ENCODE peak calls at places on chromosomes 4 and X, in five cellular contexts. One of them, this sample, is unnamed.

GRCh38 chr4:144894525-144894924 is 203.5 kb downstream of the ANAPC10 start:
- DNase-seq in astrocyte of the spinal cord: peak
- DNase-seq in SK-N-SH: no peak
- DNase-seq in fibroblast of mammary gland: peak
- DNase-seq in WERI-Rb-1: no peak
- DNase-seq in this sample: no peak

GRCh38 chr4:7698586-7698985 is 241.1 kb downstream of the AFAP1 start:
- DNase-seq in astrocyte of the spinal cord: no peak
- DNase-seq in SK-N-SH: peak
- DNase-seq in fibroblast of mammary gland: peak
- DNase-seq in WERI-Rb-1: no peak
- DNase-seq in this sample: no peak

GRCh38 chr4:104728380-104729122 is 233.9 kb upstream of the CXXC4 start:
- DNase-seq in astrocyte of the spinal cord: peak
- DNase-seq in SK-N-SH: no peak
- DNase-seq in fibroblast of mammary gland: peak
- DNase-seq in WERI-Rb-1: no peak
- DNase-seq in this sample: no peak

GRCh38 chrX:31314921-31315320 is 243.1 kb upstream of the FTHL17 start:
- DNase-seq in astrocyte of the spinal cord: peak
- DNase-seq in SK-N-SH: no peak
- DNase-seq in fibroblast of mammary gland: peak
- DNase-seq in WERI-Rb-1: no peak
- DNase-seq in this sample: no peak

GRCh38 chrX:107827137-107827831 is 1.6 kb downstream of the MID2 start:
- DNase-seq in astrocyte of the spinal cord: no peak
- DNase-seq in SK-N-SH: no peak
- DNase-seq in fibroblast of mammary gland: peak
- DNase-seq in WERI-Rb-1: no peak
- DNase-seq in this sample: no peak

GRCh38 chrX:45591650-45592049 is 391.0 kb upstream of the DIPK2B start:
- DNase-seq in astrocyte of the spinal cord: no peak
- DNase-seq in SK-N-SH: no peak
- DNase-seq in fibroblast of mammary gland: no peak
- DNase-seq in WERI-Rb-1: no peak
- DNase-seq in this sample: no peak

GRCh38 chr4:21991050-21991449 is 42.5 kb upstream of the KCNIP4 start:
- DNase-seq in astrocyte of the spinal cord: peak
- DNase-seq in SK-N-SH: no peak
- DNase-seq in fibroblast of mammary gland: peak
- DNase-seq in WERI-Rb-1: no peak
- DNase-seq in this sample: no peak

GRCh38 chrX:9561199-9561598 is 96.3 kb downstream of the TBL1X start:
- DNase-seq in astrocyte of the spinal cord: no peak
- DNase-seq in SK-N-SH: no peak
- DNase-seq in fibroblast of mammary gland: no peak
- DNase-seq in WERI-Rb-1: no peak
- DNase-seq in this sample: no peak

DNA sequence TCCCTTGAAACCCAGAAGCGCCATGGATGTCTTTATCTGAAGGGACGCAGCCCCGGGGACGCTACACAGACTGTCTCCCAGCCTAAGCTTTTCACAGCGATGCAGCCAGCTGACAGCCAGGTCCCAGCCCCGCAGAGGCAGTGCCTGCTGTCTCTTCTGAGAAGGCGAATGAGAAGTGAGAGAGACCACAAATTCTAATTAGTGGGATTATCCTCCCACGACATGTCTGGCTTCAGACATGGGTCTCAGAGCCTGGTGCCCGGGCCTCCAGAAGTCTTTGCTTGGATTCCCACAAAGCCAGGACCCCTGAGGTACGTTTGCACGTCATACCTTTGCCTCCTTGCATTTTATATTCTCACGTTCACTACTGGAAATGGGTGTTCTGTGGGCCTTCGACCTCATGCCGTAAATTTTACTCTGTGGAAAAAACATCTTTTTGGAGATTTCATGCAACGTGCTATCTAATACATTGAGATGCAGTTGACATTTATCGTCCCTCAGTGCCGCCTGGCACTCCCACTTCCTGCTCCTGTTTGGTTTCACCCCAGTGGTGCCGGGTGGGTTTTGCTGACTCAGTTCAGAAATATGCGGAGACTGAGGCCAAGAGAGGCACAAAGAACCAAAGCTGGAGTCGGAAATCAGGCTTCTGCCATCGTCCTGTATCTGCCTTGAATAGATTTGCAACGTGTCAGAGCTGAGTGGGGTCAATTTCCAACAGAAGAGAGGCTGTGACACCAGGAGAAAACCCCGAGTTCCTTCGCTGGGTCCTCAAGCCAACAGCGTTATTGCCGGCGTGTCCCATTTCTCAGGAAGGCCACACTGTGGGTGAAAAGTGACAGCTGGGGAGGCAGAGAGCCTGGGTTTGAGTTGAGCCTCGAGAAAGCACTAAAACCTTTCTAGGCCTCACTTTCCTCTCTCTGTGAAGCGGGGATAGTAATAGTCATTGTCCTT is 114.4 kb downstream of the STK32B start:
- DNase-seq in astrocyte of the spinal cord: peak
- DNase-seq in SK-N-SH: no peak
- DNase-seq in fibroblast of mammary gland: no peak
- DNase-seq in WERI-Rb-1: peak
- DNase-seq in this sample: no peak
- H3K4me3 ChIP-seq in astrocyte of the spinal cord: no peak
- H3K4me3 ChIP-seq in SK-N-SH: no peak
- H3K4me3 ChIP-seq in fibroblast of mammary gland: no peak
- H3K4me3 ChIP-seq in WERI-Rb-1: peak
- H3K4me3 ChIP-seq in this sample: no peak

GRCh38 chr4:165361804-165362203 is 17.0 kb upstream of the CPE start:
- DNase-seq in astrocyte of the spinal cord: no peak
- DNase-seq in SK-N-SH: no peak
- DNase-seq in fibroblast of mammary gland: no peak
- DNase-seq in WERI-Rb-1: no peak
- DNase-seq in this sample: no peak

GRCh38 chr4:165360041-165360782 is 18.6 kb upstream of the CPE start:
- DNase-seq in astrocyte of the spinal cord: no peak
- DNase-seq in SK-N-SH: no peak
- DNase-seq in fibroblast of mammary gland: peak
- DNase-seq in WERI-Rb-1: no peak
- DNase-seq in this sample: no peak

GRCh38 chr4:165359501-165359900 is 19.3 kb upstream of the CPE start:
- DNase-seq in astrocyte of the spinal cord: no peak
- DNase-seq in SK-N-SH: no peak
- DNase-seq in fibroblast of mammary gland: peak
- DNase-seq in WERI-Rb-1: no peak
- DNase-seq in this sample: no peak

GRCh38 chr4:165364452-165365080 is 14.2 kb upstream of the CPE start:
- DNase-seq in astrocyte of the spinal cord: no peak
- DNase-seq in SK-N-SH: no peak
- DNase-seq in fibroblast of mammary gland: peak
- DNase-seq in WERI-Rb-1: no peak
- DNase-seq in this sample: no peak

GRCh38 chr4:165360985-165361678 is 17.7 kb upstream of the CPE start:
- DNase-seq in astrocyte of the spinal cord: no peak
- DNase-seq in SK-N-SH: no peak
- DNase-seq in fibroblast of mammary gland: no peak
- DNase-seq in WERI-Rb-1: no peak
- DNase-seq in this sample: no peak
- TF ChIP-seq CTCF in astrocyte of the spinal cord: no peak
- TF ChIP-seq CTCF in SK-N-SH: no peak
- TF ChIP-seq CTCF in fibroblast of mammary gland: no peak
- TF ChIP-seq CTCF in WERI-Rb-1: no peak
- TF ChIP-seq CTCF in this sample: no peak

GRCh38 chrX:22855693-22856092 is 144.1 kb upstream of the DDX53 start:
- DNase-seq in astrocyte of the spinal cord: no peak
- DNase-seq in SK-N-SH: no peak
- DNase-seq in fibroblast of mammary gland: no peak
- DNase-seq in WERI-Rb-1: no peak
- DNase-seq in this sample: no peak
- H3K4me3 ChIP-seq in astrocyte of the spinal cord: no peak
- H3K4me3 ChIP-seq in SK-N-SH: no peak
- H3K4me3 ChIP-seq in fibroblast of mammary gland: no peak
- H3K4me3 ChIP-seq in WERI-Rb-1: no peak
- H3K4me3 ChIP-seq in this sample: no peak

DNA sequence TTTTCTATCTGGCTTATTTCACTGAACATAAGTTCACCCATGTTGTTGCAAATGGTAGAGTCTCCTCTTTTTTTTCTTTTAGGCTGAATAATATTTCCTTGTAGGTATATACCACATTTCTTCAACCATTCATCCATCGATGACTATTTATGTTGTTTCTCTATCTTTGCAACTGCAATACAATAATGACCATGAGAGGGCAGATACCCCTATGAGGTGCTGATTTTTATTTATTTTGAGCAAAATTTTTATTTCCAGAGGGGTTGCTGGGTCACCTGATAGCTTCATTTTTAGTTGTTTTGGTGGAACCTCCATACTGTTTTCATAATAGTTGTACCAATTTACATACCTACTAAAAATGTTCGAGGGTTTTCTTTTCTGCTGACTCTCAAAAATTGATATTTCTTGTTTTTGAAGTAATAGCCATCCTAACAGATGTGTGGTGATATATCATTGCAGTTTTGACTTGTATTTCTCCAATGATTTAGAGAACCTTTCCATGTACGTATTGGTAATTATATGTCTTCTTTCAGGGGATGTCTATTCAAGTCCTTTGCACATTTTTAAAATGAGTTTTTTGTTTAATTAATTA is 1697.0 kb downstream of the PCDH7 start:
- DNase-seq in astrocyte of the spinal cord: no peak
- DNase-seq in SK-N-SH: no peak
- DNase-seq in fibroblast of mammary gland: no peak
- DNase-seq in WERI-Rb-1: no peak
- DNase-seq in this sample: no peak
- TF ChIP-seq CTCF in astrocyte of the spinal cord: peak
- TF ChIP-seq CTCF in SK-N-SH: peak
- TF ChIP-seq CTCF in fibroblast of mammary gland: peak
- TF ChIP-seq CTCF in WERI-Rb-1: peak
- TF ChIP-seq CTCF in this sample: no peak

GRCh38 chrX:72080800-72081199 is 50.9 kb downstream of the RTL5 start:
- DNase-seq in astrocyte of the spinal cord: no peak
- DNase-seq in SK-N-SH: no peak
- DNase-seq in fibroblast of mammary gland: no peak
- DNase-seq in WERI-Rb-1: no peak
- DNase-seq in this sample: no peak

GRCh38 chrX:72079607-72080006 is 52.1 kb downstream of the RTL5 start:
- DNase-seq in astrocyte of the spinal cord: peak
- DNase-seq in SK-N-SH: no peak
- DNase-seq in fibroblast of mammary gland: no peak
- DNase-seq in WERI-Rb-1: no peak
- DNase-seq in this sample: no peak

GRCh38 chrX:72081605-72082320 is 50.0 kb downstream of the RTL5 start:
- DNase-seq in astrocyte of the spinal cord: no peak
- DNase-seq in SK-N-SH: peak
- DNase-seq in fibroblast of mammary gland: no peak
- DNase-seq in WERI-Rb-1: no peak
- DNase-seq in this sample: no peak

GRCh38 chrX:72078411-72078810 is 53.3 kb downstream of the RTL5 start:
- DNase-seq in astrocyte of the spinal cord: no peak
- DNase-seq in SK-N-SH: no peak
- DNase-seq in fibroblast of mammary gland: no peak
- DNase-seq in WERI-Rb-1: no peak
- DNase-seq in this sample: no peak

GRCh38 chrX:72080150-72080549 is 51.6 kb downstream of the RTL5 start:
- DNase-seq in astrocyte of the spinal cord: no peak
- DNase-seq in SK-N-SH: no peak
- DNase-seq in fibroblast of mammary gland: no peak
- DNase-seq in WERI-Rb-1: no peak
- DNase-seq in this sample: no peak
- H3K4me3 ChIP-seq in astrocyte of the spinal cord: no peak
- H3K4me3 ChIP-seq in SK-N-SH: no peak
- H3K4me3 ChIP-seq in fibroblast of mammary gland: no peak
- H3K4me3 ChIP-seq in WERI-Rb-1: no peak
- H3K4me3 ChIP-seq in this sample: no peak

DNA sequence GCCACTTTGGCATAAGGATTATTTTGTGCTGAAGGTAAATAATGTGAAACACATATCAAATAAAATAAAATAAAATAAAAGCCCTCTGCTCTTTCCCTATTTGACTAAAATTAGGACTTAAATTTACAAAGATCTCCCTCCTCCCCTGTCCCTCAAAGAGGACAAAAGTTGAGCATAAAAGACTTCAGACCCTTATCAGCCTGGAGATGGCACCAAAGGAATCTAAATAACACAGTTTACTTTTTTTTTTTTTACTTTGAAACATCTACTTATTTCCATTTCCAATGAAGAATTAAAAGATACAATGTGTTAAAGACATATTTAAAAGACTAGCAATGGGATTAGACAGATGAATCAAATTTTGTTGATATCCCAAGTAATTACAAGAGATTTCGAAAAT is 89.7 kb downstream of the EPHA5 start:
- DNase-seq in astrocyte of the spinal cord: peak
- DNase-seq in SK-N-SH: no peak
- DNase-seq in fibroblast of mammary gland: peak
- DNase-seq in WERI-Rb-1: no peak
- DNase-seq in this sample: no peak
- TF ChIP-seq CTCF in astrocyte of the spinal cord: peak
- TF ChIP-seq CTCF in SK-N-SH: no peak
- TF ChIP-seq CTCF in fibroblast of mammary gland: no peak
- TF ChIP-seq CTCF in WERI-Rb-1: no peak
- TF ChIP-seq CTCF in this sample: no peak

GRCh38 chr4:48483006-48483776 is at the start of gene SLC10A4:
- DNase-seq in astrocyte of the spinal cord: no peak
- DNase-seq in SK-N-SH: peak
- DNase-seq in fibroblast of mammary gland: no peak
- DNase-seq in WERI-Rb-1: no peak
- DNase-seq in this sample: no peak
- H3K4me3 ChIP-seq in astrocyte of the spinal cord: peak
- H3K4me3 ChIP-seq in SK-N-SH: peak
- H3K4me3 ChIP-seq in fibroblast of mammary gland: no peak
- H3K4me3 ChIP-seq in WERI-Rb-1: peak
- H3K4me3 ChIP-seq in this sample: peak

This sample was measured in BJ.